ENCODE peak calls at places on chromosomes 7 and 10, in four cellular contexts. W is retina, M is mesenchymal stem cell, O is GM06990. L is an unnamed sample.

GRCh38 chr10:95503526-95503925 is 57.6 kb downstream of the SORBS1 start:
- DNase-seq in W (no peak), O (no peak), M (no peak), L (no peak)

GRCh38 chr10:102393411-102394078 is 2.0 kb upstream of the NFKB2 start:
- DNase-seq in M (no peak), W (no peak), O (no peak), L (no peak)

GRCh38 chr7:108384721-108385483 is 71.3 kb downstream of the NRCAM start:
- DNase-seq in W (no peak), M (no peak), O (no peak), L (peak; percentile 28)

GRCh38 chr7:33832326-33832725 is 73.0 kb upstream of the BMPER start:
- DNase-seq in W (peak; percentile 17), M (no peak), O (no peak), L (no peak)

GRCh38 chr7:74454948-74455804 is 1.5 kb downstream of the GTF2IRD1 start:
- DNase-seq in M (no peak), O (no peak), W (peak; percentile 73), L (no peak)

GRCh38 chr7:70189261-70189660 is 591.0 kb downstream of the AUTS2 start:
- DNase-seq in M (no peak), O (no peak), W (no peak), L (no peak)

GRCh38 chr10:116625845-116626244 is 5.1 kb downstream of the PNLIPRP2 start:
- DNase-seq in O (no peak), W (no peak), M (no peak), L (no peak)

GRCh38 chr10:17113889-17114288 is 15.7 kb downstream of the CUBN start:
- DNase-seq in O (no peak), M (no peak), W (no peak), L (no peak)

GRCh38 chr10:22903694-22904093 is 24.2 kb upstream of the ARMC3 start:
- DNase-seq in O (no peak), M (no peak), W (no peak), L (no peak)

GRCh38 chr7:91634485-91635177 is 245.9 kb downstream of the MTERF1 start:
- DNase-seq in O (no peak), W (no peak), M (no peak), L (no peak)

GRCh38 chr7:81725496-81726117 is 44.2 kb downstream of the HGF start:
- DNase-seq in M (peak; percentile 88), W (no peak), O (no peak), L (no peak)

GRCh38 chr7:66069732-66070131 is 5.9 kb upstream of the ASL start:
- DNase-seq in O (no peak), W (no peak), M (no peak), L (no peak)

GRCh38 chr7:5629941-5630340 is 151.5 kb downstream of the RNF216 start:
- DNase-seq in M (peak; percentile 89), W (no peak), O (no peak), L (no peak)

GRCh38 chr7:70630647-70631457 is 501.1 kb upstream of the GALNT17 start:
- DNase-seq in M (peak; percentile 27), W (peak; percentile 90), O (no peak), L (no peak)

GRCh38 chr7:43506460-43506859 is 76.4 kb upstream of the STK17A start:
- DNase-seq in W (no peak), M (no peak), O (no peak), L (no peak)

GRCh38 chr10:86937502-86938154 is 19.8 kb downstream of the MMRN2 start:
- DNase-seq in O (no peak), M (no peak), W (no peak), L (no peak)

GRCh38 chr7:33979300-33979806 is 74.0 kb downstream of the BMPER start:
- DNase-seq in M (no peak), W (no peak), O (no peak), L (no peak)

GRCh38 chr10:102408728-102409603 is 9.6 kb downstream of the PSD start:
- DNase-seq in W (peak; percentile 80), O (no peak), M (peak; percentile 54), L (peak; percentile 81)

GRCh38 chr7:30741289-30741688 is 10.6 kb upstream of the INMT start:
- DNase-seq in M (no peak), O (no peak), W (no peak), L (no peak)

GRCh38 chr7:33979807-33980355 is 74.5 kb downstream of the BMPER start:
- DNase-seq in O (no peak), W (no peak), M (peak; percentile 90), L (no peak)

GRCh38 chr10:73716251-73716650 is 18.3 kb upstream of the AGAP5 start:
- DNase-seq in W (no peak), O (no peak), M (no peak), L (no peak)

GRCh38 chr7:7834761-7835160 is 116.4 kb upstream of the RPA3 start:
- DNase-seq in W (no peak), M (no peak), O (no peak), L (no peak)

GRCh38 chr10:113524120-113524519 is 28.7 kb upstream of the HABP2 start:
- DNase-seq in W (no peak), O (no peak), M (no peak), L (no peak)

GRCh38 chr10:16519908-16520861 is 1.5 kb downstream of the C1QL3 start:
- DNase-seq in O (peak; percentile 34), M (no peak), W (peak; percentile 19), L (peak; percentile 64)

GRCh38 chr7:94182066-94182465 is 177.9 kb upstream of the BET1 start:
- DNase-seq in M (peak; percentile 84), O (no peak), W (no peak), L (no peak)

GRCh38 chr7:86904949-86905834 is 154.3 kb downstream of the ELAPOR2 start:
- DNase-seq in W (peak; percentile 29), M (peak; percentile 46), O (no peak), L (peak; percentile 13)

GRCh38 chr7:35758421-35758820 is 42.4 kb upstream of the SEPTIN7 start:
- DNase-seq in O (no peak), W (no peak), M (peak; percentile 13), L (peak; percentile 22)

GRCh38 chr7:47087866-47088265 is 494.0 kb downstream of the TNS3 start:
- DNase-seq in M (no peak), O (no peak), W (no peak), L (no peak)